ENCODE peak calls at places on chromosomes 12 and 14, in six cellular contexts. D is left ventricle myocardium inferior, U is lower leg skin, R is GM06990, O is H9, S is endothelial cell. Z is an unnamed sample.

GRCh38 chr14:22492601-22493000 is 96.4 kb downstream of the DAD1 start:
- DNase-seq in D (no peak), U (no peak), R (no peak), O (no peak), S (no peak), Z (no peak)

GRCh38 chr12:2016862-2017723 is 12.8 kb upstream of the DCP1B start:
- DNase-seq in D (no peak), U (no peak), R (no peak), O (no peak), S (no peak), Z (no peak)

GRCh38 chr12:65156366-65156831 is 13.0 kb upstream of the LEMD3 start:
- DNase-seq in D (no peak), U (no peak), R (peak), O (no peak), S (no peak), Z (no peak)

GRCh38 chr14:72771561-72771960 is 122.3 kb downstream of the DPF3 start:
- DNase-seq in D (no peak), U (no peak), R (no peak), O (no peak), S (no peak), Z (no peak)

GRCh38 chr12:19951664-19952063 is 416.7 kb upstream of the PDE3A start:
- DNase-seq in D (no peak), U (no peak), R (no peak), O (no peak), S (no peak), Z (no peak)

GRCh38 chr12:92871121-92871520 is 58.0 kb downstream of the EEA1 start:
- DNase-seq in D (no peak), U (no peak), R (no peak), O (no peak), S (no peak), Z (no peak)

GRCh38 chr14:60178820-60179219 is 13.6 kb upstream of the DHRS7 start:
- DNase-seq in D (no peak), U (no peak), R (no peak), O (no peak), S (no peak), Z (no peak)

GRCh38 chr14:90924618-90925345 is 108.6 kb upstream of the TTC7B start:
- DNase-seq in D (no peak), U (no peak), R (no peak), O (no peak), S (no peak), Z (no peak)

GRCh38 chr12:64825143-64826011 is 930 bp downstream of the TBC1D30 start:
- DNase-seq in D (no peak), U (no peak), R (peak), O (peak), S (peak), Z (no peak)

GRCh38 chr14:103508930-103509329 is 13.7 kb downstream of the CKB start:
- DNase-seq in D (no peak), U (no peak), R (no peak), O (no peak), S (no peak), Z (no peak)

GRCh38 chr12:43294881-43295280 is 257.1 kb downstream of the ADAMTS20 start:
- DNase-seq in D (no peak), U (no peak), R (no peak), O (no peak), S (no peak), Z (no peak)

GRCh38 chr12:64452559-64453329 is 824 bp downstream of the TBK1 start:
- DNase-seq in D (no peak), U (peak), R (no peak), O (no peak), S (no peak), Z (no peak)

GRCh38 chr12:57215668-57216013 is 953 bp upstream of the NXPH4 start:
- DNase-seq in D (no peak), U (no peak), R (peak), O (no peak), S (no peak), Z (no peak)

GRCh38 chr12:113805673-113806072 is 160.5 kb downstream of the RBM19 start:
- DNase-seq in D (no peak), U (no peak), R (no peak), O (no peak), S (no peak), Z (peak)

GRCh38 chr12:57196439-57196838 is 20.2 kb upstream of the NXPH4 start:
- DNase-seq in D (no peak), U (no peak), R (no peak), O (no peak), S (no peak), Z (no peak)

GRCh38 chr14:84894254-84894653 is 635.7 kb upstream of the FLRT2 start:
- DNase-seq in D (no peak), U (no peak), R (no peak), O (no peak), S (no peak), Z (no peak)

GRCh38 chr14:20658246-20658645 is 16.8 kb upstream of the OR6S1 start:
- DNase-seq in D (no peak), U (no peak), R (no peak), O (no peak), S (no peak), Z (no peak)

GRCh38 chr12:54993181-54993835 is 8.7 kb upstream of the TESPA1 start:
- DNase-seq in D (no peak), U (peak), R (peak), O (peak), S (peak), Z (no peak)

GRCh38 chr12:48788852-48789775 is at the start of gene ADCY6:
- DNase-seq in D (peak), U (peak), R (no peak), O (peak), S (peak), Z (no peak)

GRCh38 chr14:90429764-90430163 is 32.9 kb downstream of the CALM1 start:
- DNase-seq in D (no peak), U (no peak), R (no peak), O (no peak), S (no peak), Z (no peak)

GRCh38 chr12:28424965-28425364 is 234.7 kb downstream of the CCDC91 start:
- DNase-seq in D (peak), U (no peak), R (no peak), O (no peak), S (no peak), Z (no peak)

GRCh38 chr14:81137316-81137715 is 83.4 kb downstream of the GTF2A1 start:
- DNase-seq in D (no peak), U (no peak), R (no peak), O (no peak), S (no peak), Z (no peak)

GRCh38 chr14:99395904-99396530 is 84.6 kb downstream of the SETD3 start:
- DNase-seq in D (no peak), U (no peak), R (no peak), O (no peak), S (no peak), Z (no peak)

GRCh38 chr14:99819514-99819913 is 26.3 kb downstream of the EML1 start:
- DNase-seq in D (no peak), U (no peak), R (no peak), O (peak), S (no peak), Z (no peak)

GRCh38 chr12:105444809-105445102 is 114.3 kb downstream of the C12orf75 start:
- DNase-seq in D (no peak), U (no peak), R (no peak), O (no peak), S (no peak), Z (no peak)

GRCh38 chr14:81509838-81510452 is 23.7 kb downstream of the SEL1L start:
- DNase-seq in D (no peak), U (no peak), R (no peak), O (no peak), S (no peak), Z (no peak)

DNA sequence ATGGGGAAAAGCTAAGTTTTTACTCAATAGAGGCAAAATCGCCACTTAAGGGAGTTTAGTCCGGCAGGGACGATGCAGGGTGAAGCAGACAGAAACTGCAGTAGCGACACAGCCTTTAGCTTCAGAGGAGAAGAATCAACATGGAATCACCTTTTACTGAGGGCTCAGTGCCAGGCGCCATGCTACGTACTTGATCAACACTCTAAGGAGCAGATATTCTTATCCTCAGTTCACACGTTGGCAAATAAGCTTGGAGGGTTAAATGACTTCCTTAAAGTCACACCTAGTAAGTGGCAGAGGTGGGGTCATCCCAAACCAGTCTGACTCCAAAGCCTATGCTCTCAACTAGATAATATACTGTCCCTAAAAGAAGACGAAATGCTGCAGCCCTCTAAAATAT is 11.0 kb downstream of the CCDC92 start:
- DNase-seq in D (no peak), U (no peak), R (no peak), O (no peak), S (no peak), Z (no peak)
- TF ChIP-seq CTCF in D (no peak), U (no peak), R (no peak), O (no peak), S (no peak), Z (no peak)

GRCh38 chr14:35532783-35533356 is 1.1 kb upstream of the INSM2 start:
- DNase-seq in D (no peak), U (no peak), R (no peak), O (no peak), S (no peak), Z (no peak)
- TF ChIP-seq CTCF in D (no peak), U (no peak), R (no peak), O (no peak), S (no peak), Z (no peak)

DNA sequence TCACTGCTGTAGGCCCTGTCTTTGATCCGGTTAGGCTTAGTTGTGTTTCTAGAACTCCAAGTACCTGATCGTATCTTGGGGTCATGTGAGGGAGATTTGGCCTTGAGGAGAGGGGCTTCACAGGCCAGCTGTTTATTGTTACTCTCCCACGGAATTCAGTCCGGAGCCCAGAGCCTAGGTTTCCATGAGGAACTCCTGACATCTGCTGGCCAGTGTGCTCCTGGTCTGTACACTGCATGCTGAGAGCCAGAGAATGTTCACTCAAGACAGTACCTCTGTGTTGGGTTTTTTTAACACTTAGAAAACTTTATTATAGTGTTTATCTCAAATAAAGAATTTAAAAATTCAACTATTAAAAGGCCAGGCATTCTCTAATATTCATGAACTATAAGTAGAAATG is 341.0 kb upstream of the TMEM132C start:
- DNase-seq in D (no peak), U (no peak), R (no peak), O (peak), S (no peak), Z (no peak)
- TF ChIP-seq CTCF in D (peak), U (no peak), R (no peak), O (peak), S (no peak), Z (peak)

GRCh38 chr12:650983-651382 is 12.3 kb downstream of the NINJ2 start:
- DNase-seq in D (no peak), U (no peak), R (no peak), O (no peak), S (no peak), Z (no peak)
- TF ChIP-seq CTCF in D (no peak), U (no peak), R (peak), O (no peak), S (no peak), Z (peak)

GRCh38 chr12:98725481-98726247 is 80.6 kb downstream of the APAF1 start:
- DNase-seq in D (no peak), U (no peak), R (no peak), O (peak), S (peak), Z (no peak)
- TF ChIP-seq CTCF in D (peak), U (no peak), R (peak), O (peak), S (no peak), Z (peak)

GRCh38 chr12:53299101-53299453 is 418 bp upstream of the MYG1 start:
- DNase-seq in D (no peak), U (peak), R (no peak), O (no peak), S (no peak), Z (no peak)

GRCh38 chr12:53298154-53298553 is 1.3 kb upstream of the MYG1 start:
- DNase-seq in D (no peak), U (no peak), R (no peak), O (no peak), S (no peak), Z (no peak)

GRCh38 chr12:53292441-53292840 is 2.9 kb upstream of the PFDN5 start:
- DNase-seq in D (no peak), U (no peak), R (no peak), O (no peak), S (no peak), Z (no peak)

GRCh38 chr12:53295891-53296219 is 513 bp downstream of the PFDN5 start:
- DNase-seq in D (no peak), U (no peak), R (no peak), O (no peak), S (no peak), Z (no peak)

GRCh38 chr12:53295070-53295890 is at the start of gene PFDN5:
- DNase-seq in D (peak), U (peak), R (peak), O (peak), S (peak), Z (no peak)
- TF ChIP-seq CTCF in D (peak), U (no peak), R (no peak), O (no peak), S (no peak), Z (peak)

GRCh38 chr12:3587402-3588013 is 96.5 kb downstream of the PRMT8 start:
- DNase-seq in D (no peak), U (no peak), R (no peak), O (no peak), S (no peak), Z (no peak)
- TF ChIP-seq CTCF in D (no peak), U (no peak), R (no peak), O (no peak), S (no peak), Z (no peak)

GRCh38 chr12:6053541-6053940 is 70.9 kb downstream of the VWF start:
- DNase-seq in D (no peak), U (no peak), R (no peak), O (no peak), S (no peak), Z (no peak)

GRCh38 chr12:6059221-6059620 is 65.2 kb downstream of the VWF start:
- DNase-seq in D (no peak), U (no peak), R (no peak), O (no peak), S (no peak), Z (no peak)

GRCh38 chr12:6058481-6059161 is 65.8 kb downstream of the VWF start:
- DNase-seq in D (no peak), U (no peak), R (no peak), O (no peak), S (no peak), Z (no peak)

GRCh38 chr12:6057693-6058092 is 66.8 kb downstream of the VWF start:
- DNase-seq in D (no peak), U (no peak), R (no peak), O (peak), S (peak), Z (no peak)

GRCh38 chr12:6056406-6057211 is 67.9 kb downstream of the VWF start:
- DNase-seq in D (no peak), U (no peak), R (no peak), O (peak), S (peak), Z (no peak)
- TF ChIP-seq CTCF in D (peak), U (no peak), R (peak), O (peak), S (no peak), Z (peak)